ENCODE peak calls at places on chromosomes 12 and 14, in four cellular contexts. H is activated gamma-delta T cell; X is astrocyte; A is stimulated activated CD8-positive, alpha-beta memory T cell treated with anti-CD3 and anti-CD28 coated beads, Interleukin-4, amount 100 ng/mL, for 24 hours. V is an unnamed sample.

GRCh38 chr14:71166434-71166833 is 259.2 kb downstream of the PCNX1 start:
- DNase-seq in H (no peak), X (peak; percentile 70), A (no peak), V (peak; percentile 85)

GRCh38 chr12:61521258-61521657 is 738.9 kb upstream of the USP15 start:
- DNase-seq in H (no peak), X (no peak), A (no peak), V (no peak)

GRCh38 chr12:4027412-4027811 is 154.2 kb upstream of the PARP11 start:
- DNase-seq in A (peak; percentile 55), H (no peak), X (no peak), V (peak; percentile 61)

GRCh38 chr14:75626857-75627256 is 33.8 kb downstream of the ERG28 start:
- DNase-seq in X (no peak), A (no peak), H (no peak), V (no peak)

GRCh38 chr14:22432348-22432976 is 156.6 kb downstream of the DAD1 start:
- DNase-seq in X (peak; percentile 92), A (no peak), H (no peak), V (peak; percentile 99)

GRCh38 chr12:104604070-104604994 is 147.6 kb downstream of the CHST11 start:
- DNase-seq in A (peak; percentile 18), X (peak; percentile 97), H (no peak), V (peak; percentile 98)

GRCh38 chr12:51391047-51391837 is at the start of gene GALNT6:
- DNase-seq in X (no peak), H (peak; percentile 68), A (peak; percentile 63), V (no peak)

GRCh38 chr14:59200214-59200613 is 11.7 kb downstream of the DAAM1 start:
- DNase-seq in H (no peak), A (no peak), X (no peak), V (no peak)

GRCh38 chr14:92513204-92513965 is at the start of gene RIN3:
- DNase-seq in H (peak; percentile 48), A (peak; percentile 41), X (peak; percentile 52), V (peak; percentile 14)

V was measured in renal cortical epithelial cell.